ENCODE peak calls at places on chromosomes 16 and 17, in seven cellular contexts. Y is fibroblast of the aortic adventitia; I is NCI-H1105; L is AG04450; S is A549; V is T1000; E is activated CD8-positive, alpha-beta memory T cell treated with anti-CD3 and anti-CD28 coated beads, Interleukin-2, amount 10 ng/mL, durations not matched to agents 7 days and 5 days. U is an unnamed sample.
A peak's percentile ranks its signal among the peaks of the same experiment; 100 is the strongest.

GRCh38 chr17:20234266-20234665 is 225.1 kb downstream of the SPECC1 start:
- DNase-seq in Y (no peak), I (no peak), L (no peak), S (no peak), V (no peak), E (peak; percentile 89), U (no peak)

GRCh38 chr17:70820276-70820675 is 650.9 kb downstream of the KCNJ2 start:
- DNase-seq in Y (no peak), I (no peak), L (no peak), S (no peak), V (no peak), E (no peak), U (no peak)

GRCh38 chr17:39617446-39618251 is 9.1 kb upstream of the PPP1R1B start:
- DNase-seq in Y (peak; percentile 36), I (peak; percentile 59), L (no peak), S (peak; percentile 79), V (peak; percentile 64), E (no peak), U (peak; percentile 47)

GRCh38 chr17:75394332-75394918 is 11.1 kb downstream of the GRB2 start:
- DNase-seq in Y (no peak), I (no peak), L (no peak), S (peak; percentile 19), V (no peak), E (no peak), U (no peak)

GRCh38 chr17:3761918-3762380 is 38.2 kb downstream of the HASPIN start:
- DNase-seq in Y (no peak), I (no peak), L (no peak), S (no peak), V (no peak), E (no peak), U (no peak)

GRCh38 chr17:74512624-74513084 is 18.6 kb downstream of the CD300LB start:
- DNase-seq in Y (peak; percentile 18), I (no peak), L (no peak), S (peak; percentile 15), V (no peak), E (peak; percentile 49), U (no peak)

GRCh38 chr16:24737916-24738594 is 8.6 kb downstream of the TNRC6A start:
- DNase-seq in Y (no peak), I (no peak), L (no peak), S (no peak), V (no peak), E (no peak), U (no peak)

GRCh38 chr16:11539635-11540034 is 47.1 kb downstream of the LITAF start:
- DNase-seq in Y (no peak), I (no peak), L (no peak), S (no peak), V (no peak), E (no peak), U (no peak)

GRCh38 chr16:87789437-87790277 is 23.9 kb upstream of the KLHDC4 start:
- DNase-seq in Y (peak; percentile 94), I (no peak), L (peak; percentile 39), S (peak; percentile 100), V (peak; percentile 76), E (no peak), U (no peak)

GRCh38 chr16:66176731-66177130 is 189.8 kb upstream of the CDH5 start:
- DNase-seq in Y (no peak), I (no peak), L (no peak), S (no peak), V (no peak), E (no peak), U (no peak)

GRCh38 chr16:48862087-48862532 is 252.1 kb upstream of the N4BP1 start:
- DNase-seq in Y (peak; percentile 12), I (no peak), L (peak; percentile 29), S (peak; percentile 2), V (peak; percentile 33), E (no peak), U (no peak)